ENCODE peak calls at places on chromosomes 2 and 18, in four cellular contexts. K is A549, Q is GM12878, G is K562. Y is an unnamed sample.
A peak's percentile ranks its signal among the peaks of the same experiment; 100 is the strongest.

GRCh38 chr2:159091981-159092380 is 123.5 kb downstream of the TANC1 start:
- DNase-seq in G (no peak), K (no peak), Q (peak; percentile 21), Y (no peak)

GRCh38 chr18:73153271-73153670 is 285.5 kb upstream of the NETO1 start:
- DNase-seq in K (no peak), Q (no peak), G (no peak), Y (no peak)

GRCh38 chr18:23810396-23810795 is 121.1 kb downstream of the LAMA3 start:
- DNase-seq in Q (no peak), K (no peak), G (no peak), Y (no peak)

GRCh38 chr2:232377319-232377718 is 1.2 kb upstream of the ALPP start:
- DNase-seq in Q (no peak), K (no peak), G (no peak), Y (no peak)

GRCh38 chr2:215825709-215826108 is 187.6 kb downstream of the MREG start:
- DNase-seq in G (no peak), K (no peak), Q (no peak), Y (no peak)

GRCh38 chr2:30475542-30475941 is 28.5 kb downstream of the LCLAT1 start:
- DNase-seq in G (no peak), K (no peak), Q (no peak), Y (no peak)

GRCh38 chr2:219946529-219946928 is 319.1 kb downstream of the SLC4A3 start:
- DNase-seq in G (no peak), Q (no peak), K (no peak), Y (no peak)

GRCh38 chr18:2981212-2981728 is 31.7 kb downstream of the LPIN2 start:
- DNase-seq in G (no peak), Q (no peak), K (peak; percentile 20), Y (no peak)

GRCh38 chr2:218022131-218022850 is 19.5 kb upstream of the TNS1 start:
- DNase-seq in G (no peak), K (no peak), Q (no peak), Y (peak; percentile 23)

GRCh38 chr2:240437181-240437860 is 1.9 kb downstream of the GPC1 start:
- DNase-seq in G (no peak), K (no peak), Q (no peak), Y (no peak)

GRCh38 chr2:147025611-147026010 is 819.2 kb upstream of the ACVR2A start:
- DNase-seq in Q (no peak), K (no peak), G (no peak), Y (no peak)

GRCh38 chr18:58381676-58382411 is 247.0 kb downstream of the ALPK2 start:
- DNase-seq in K (no peak), Q (no peak), G (no peak), Y (no peak)

GRCh38 chr2:100919316-100919715 is 82.8 kb upstream of the RPL31 start:
- DNase-seq in G (peak; percentile 32), Q (no peak), K (no peak), Y (peak; percentile 86)

GRCh38 chr18:76496200-76496890 is 1.3 kb upstream of the ZNF516 start:
- DNase-seq in Q (no peak), K (no peak), G (no peak), Y (peak; percentile 80)

GRCh38 chr2:143629344-143629743 is 500.1 kb downstream of the ARHGAP15 start:
- DNase-seq in Q (no peak), G (no peak), K (no peak), Y (no peak)

GRCh38 chr2:127047716-127048617 is 59.0 kb downstream of the BIN1 start:
- DNase-seq in G (no peak), Q (no peak), K (no peak), Y (no peak)

GRCh38 chr18:69840445-69840844 is 107.2 kb downstream of the CD226 start:
- DNase-seq in K (no peak), G (no peak), Q (no peak), Y (no peak)

GRCh38 chr18:10893761-10894160 is 255.6 kb downstream of the PIEZO2 start:
- DNase-seq in G (no peak), K (no peak), Q (no peak), Y (no peak)

GRCh38 chr2:216023055-216023648 is 9.8 kb upstream of the MREG start:
- DNase-seq in Q (no peak), G (peak; percentile 52), K (peak; percentile 74), Y (peak; percentile 31)

GRCh38 chr2:24491626-24492282 is 700 bp downstream of the NCOA1 start:
- DNase-seq in Q (no peak), K (peak; percentile 52), G (peak; percentile 67), Y (peak; percentile 72)

GRCh38 chr2:241465543-241465942 is 42.8 kb downstream of the STK25 start:
- DNase-seq in G (no peak), Q (no peak), K (no peak), Y (no peak)

GRCh38 chr2:241463276-241464135 is 44.9 kb downstream of the STK25 start:
- DNase-seq in Q (no peak), G (no peak), K (no peak), Y (no peak)

GRCh38 chr2:241467777-241468570 is 40.4 kb downstream of the STK25 start:
- DNase-seq in Q (no peak), K (no peak), G (no peak), Y (no peak)

GRCh38 chr2:241469746-241470145 is 38.6 kb downstream of the STK25 start:
- DNase-seq in Q (no peak), G (no peak), K (no peak), Y (no peak)

DNA sequence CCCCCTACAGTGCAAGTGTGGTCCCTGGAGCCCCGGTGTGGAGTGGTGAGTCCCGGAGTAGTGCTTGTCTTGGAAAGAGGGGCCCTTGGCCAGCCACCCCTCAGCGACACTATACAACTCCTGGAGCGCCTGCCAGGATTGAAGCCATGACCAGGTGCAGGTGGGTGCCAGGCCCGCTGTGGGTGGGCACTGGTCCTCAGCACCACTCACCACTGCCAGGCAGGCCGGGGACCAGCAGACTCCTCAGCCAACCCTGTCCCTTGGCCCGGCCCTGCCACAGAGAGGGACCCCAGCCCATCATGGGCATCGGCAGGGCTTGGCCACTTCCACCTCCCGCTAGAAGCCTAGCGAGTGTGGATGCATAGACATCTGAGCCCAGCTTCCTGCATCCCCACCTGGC is 42.2 kb downstream of the STK25 start:
- DNase-seq in K (no peak), G (no peak), Q (no peak), Y (no peak)
- TF ChIP-seq HDAC2 in K (no peak), G (no peak), Q (no peak), Y (no peak)

GRCh38 chr2:36706451-36706850 is 9.9 kb downstream of the VIT start:
- DNase-seq in G (no peak), Q (no peak), K (no peak), Y (no peak)
- TF ChIP-seq HDAC2 in G (no peak), Q (no peak), K (no peak), Y (no peak)

GRCh38 chr2:120177973-120178372 is 45.2 kb downstream of the TMEM185B start:
- DNase-seq in G (no peak), K (no peak), Q (no peak), Y (no peak)

GRCh38 chr2:120175000-120175581 is 48.1 kb downstream of the TMEM185B start:
- DNase-seq in G (peak; percentile 55), Q (no peak), K (peak; percentile 26), Y (no peak)

GRCh38 chr2:120176526-120176925 is 46.7 kb downstream of the TMEM185B start:
- DNase-seq in K (no peak), G (no peak), Q (no peak), Y (no peak)

GRCh38 chr2:120180066-120180465 is 43.1 kb downstream of the TMEM185B start:
- DNase-seq in K (no peak), G (no peak), Q (no peak), Y (no peak)

GRCh38 chr2:120177011-120177621 is 46.1 kb downstream of the TMEM185B start:
- DNase-seq in K (no peak), G (peak; percentile 57), Q (peak; percentile 84), Y (no peak)
- TF ChIP-seq HDAC2 in K (no peak), G (no peak), Q (no peak), Y (no peak)

GRCh38 chr2:66437601-66438497 is 2.9 kb downstream of the MEIS1 start:
- DNase-seq in G (no peak), K (no peak), Q (no peak), Y (no peak)
- TF ChIP-seq HDAC2 in G (no peak), K (no peak), Q (no peak), Y (no peak)

GRCh38 chr2:85584354-85584856 is at the start of gene VAMP5:
- DNase-seq in Q (no peak), G (no peak), K (no peak), Y (peak; percentile 64)
- TF ChIP-seq HDAC2 in Q (no peak), G (no peak), K (no peak), Y (no peak)

GRCh38 chr2:151716721-151717120 is 17.6 kb downstream of the NEB start:
- DNase-seq in Q (no peak), K (no peak), G (no peak), Y (no peak)
- TF ChIP-seq HDAC2 in Q (no peak), K (no peak), G (no peak), Y (no peak)

GRCh38 chr2:95053543-95053942 is 28.0 kb downstream of the MAL start:
- DNase-seq in K (no peak), G (peak; percentile 43), Q (no peak), Y (peak; percentile 61)

GRCh38 chr2:95050385-95051300 is 25.1 kb downstream of the MAL start:
- DNase-seq in G (no peak), K (no peak), Q (no peak), Y (no peak)

GRCh38 chr2:95052804-95053535 is 27.5 kb downstream of the MAL start:
- DNase-seq in G (no peak), K (no peak), Q (no peak), Y (no peak)

GRCh38 chr2:95051636-95052035 is 26.1 kb downstream of the MAL start:
- DNase-seq in K (no peak), Q (no peak), G (no peak), Y (no peak)

DNA sequence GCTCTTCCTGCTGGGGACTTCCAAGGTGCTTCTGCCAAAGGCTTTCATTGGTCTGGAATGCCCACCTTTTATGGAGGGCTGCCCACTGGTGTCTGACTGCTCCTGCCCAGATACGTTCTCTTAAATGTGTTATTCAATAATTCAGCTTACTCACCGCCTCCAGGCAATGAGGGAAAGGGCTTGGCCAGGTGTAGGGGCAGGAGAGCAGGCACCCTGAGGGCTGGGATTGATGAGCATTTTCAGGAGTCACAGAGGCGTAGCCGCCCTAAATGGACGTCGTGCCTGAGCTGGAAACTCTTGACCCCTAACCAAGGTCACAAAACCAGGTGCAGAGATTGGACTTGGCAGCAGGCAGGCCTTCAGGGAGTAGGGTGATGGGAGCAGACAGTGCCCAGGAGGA is 26.8 kb downstream of the MAL start:
- DNase-seq in Q (no peak), K (no peak), G (no peak), Y (no peak)
- TF ChIP-seq HDAC2 in Q (no peak), K (no peak), G (no peak), Y (no peak)

DNA sequence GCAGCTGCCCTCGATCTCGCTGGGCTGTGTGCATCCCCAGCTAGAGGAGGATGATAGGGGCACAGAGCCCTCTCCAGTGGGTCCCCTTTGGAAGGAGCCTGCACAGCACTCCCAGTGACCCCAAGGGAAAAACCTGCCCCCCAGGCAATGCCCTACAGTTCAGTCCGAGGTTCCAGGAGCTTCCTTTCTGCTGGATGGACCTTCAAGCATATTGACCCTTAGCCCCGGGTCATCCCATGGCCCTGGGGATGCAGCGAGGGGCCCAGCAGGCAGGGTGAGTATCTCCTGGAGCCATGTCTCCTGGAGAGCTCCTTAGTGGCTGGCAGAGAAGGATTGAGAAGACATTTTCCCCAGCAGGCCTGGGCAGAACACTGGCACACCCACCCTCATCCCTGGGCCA is 45.4 kb upstream of the CTDP1 start:
- DNase-seq in K (no peak), G (no peak), Q (no peak), Y (no peak)
- TF ChIP-seq HDAC2 in K (no peak), G (no peak), Q (no peak), Y (no peak)

GRCh38 chr2:183035298-183035953 is 2.8 kb downstream of the NCKAP1 start:
- DNase-seq in G (no peak), K (no peak), Q (no peak), Y (no peak)
- TF ChIP-seq HDAC2 in G (no peak), K (no peak), Q (no peak), Y (no peak)

Y was measured in H1.